ENCODE peak calls at places on chromosomes 1 and 21, in eight cellular contexts. One of them, this sample, is unnamed.

GRCh38 chr1:42035205-42035829 is 116.6 kb upstream of the HIVEP3 start:
- DNase-seq in NCI-H146: peak; percentile 57
- DNase-seq in fibroblast of the aortic adventitia: peak; percentile 52
- DNase-seq in cardiac muscle cell: peak; percentile 80
- DNase-seq in stimulated activated CD8-positive, alpha-beta memory T cell treated with anti-CD3 and anti-CD28 coated beads, Interleukin-15, amount 100 ng/mL, for 48 hours: peak; percentile 31
- DNase-seq in kidney: peak; percentile 87
- DNase-seq in activated CD4-positive, alpha-beta T cell treated with anti-CD3 and anti-CD28 coated beads, Interleukin-2, amount 10 ng/mL, durations not matched to agents 7 days and 5 days: peak; percentile 51
- DNase-seq in WTC11: peak; percentile 64
- DNase-seq in this sample: peak; percentile 90

GRCh38 chr1:212699104-212699838 is 369 bp downstream of the BATF3 start:
- DNase-seq in WTC11: peak; percentile 76
- DNase-seq in stimulated activated CD8-positive, alpha-beta memory T cell treated with anti-CD3 and anti-CD28 coated beads, Interleukin-15, amount 100 ng/mL, for 48 hours: peak; percentile 68
- DNase-seq in activated CD4-positive, alpha-beta T cell treated with anti-CD3 and anti-CD28 coated beads, Interleukin-2, amount 10 ng/mL, durations not matched to agents 7 days and 5 days: peak; percentile 46
- DNase-seq in kidney: peak; percentile 84
- DNase-seq in fibroblast of the aortic adventitia: no peak
- DNase-seq in NCI-H146: peak; percentile 48
- DNase-seq in cardiac muscle cell: peak; percentile 58
- DNase-seq in this sample: peak; percentile 84

GRCh38 chr1:159005676-159006075 is 4.0 kb upstream of the IFI16 start:
- DNase-seq in cardiac muscle cell: peak; percentile 2
- DNase-seq in fibroblast of the aortic adventitia: peak; percentile 67
- DNase-seq in activated CD4-positive, alpha-beta T cell treated with anti-CD3 and anti-CD28 coated beads, Interleukin-2, amount 10 ng/mL, durations not matched to agents 7 days and 5 days: no peak
- DNase-seq in NCI-H146: no peak
- DNase-seq in stimulated activated CD8-positive, alpha-beta memory T cell treated with anti-CD3 and anti-CD28 coated beads, Interleukin-15, amount 100 ng/mL, for 48 hours: no peak
- DNase-seq in kidney: no peak
- DNase-seq in WTC11: no peak
- DNase-seq in this sample: no peak

GRCh38 chr1:110879758-110880606 is 7.0 kb downstream of the CD53 start:
- DNase-seq in kidney: no peak
- DNase-seq in stimulated activated CD8-positive, alpha-beta memory T cell treated with anti-CD3 and anti-CD28 coated beads, Interleukin-15, amount 100 ng/mL, for 48 hours: peak; percentile 60
- DNase-seq in WTC11: no peak
- DNase-seq in NCI-H146: no peak
- DNase-seq in fibroblast of the aortic adventitia: no peak
- DNase-seq in activated CD4-positive, alpha-beta T cell treated with anti-CD3 and anti-CD28 coated beads, Interleukin-2, amount 10 ng/mL, durations not matched to agents 7 days and 5 days: peak; percentile 76
- DNase-seq in cardiac muscle cell: no peak
- DNase-seq in this sample: no peak

GRCh38 chr21:33655591-33656221 is 13.4 kb downstream of the ITSN1 start:
- DNase-seq in WTC11: no peak
- DNase-seq in cardiac muscle cell: peak; percentile 57
- DNase-seq in stimulated activated CD8-positive, alpha-beta memory T cell treated with anti-CD3 and anti-CD28 coated beads, Interleukin-15, amount 100 ng/mL, for 48 hours: no peak
- DNase-seq in fibroblast of the aortic adventitia: peak; percentile 96
- DNase-seq in kidney: no peak
- DNase-seq in NCI-H146: no peak
- DNase-seq in activated CD4-positive, alpha-beta T cell treated with anti-CD3 and anti-CD28 coated beads, Interleukin-2, amount 10 ng/mL, durations not matched to agents 7 days and 5 days: no peak
- DNase-seq in this sample: no peak

GRCh38 chr1:206709772-206710456 is 25.2 kb downstream of the MAPKAPK2 start:
- DNase-seq in activated CD4-positive, alpha-beta T cell treated with anti-CD3 and anti-CD28 coated beads, Interleukin-2, amount 10 ng/mL, durations not matched to agents 7 days and 5 days: no peak
- DNase-seq in stimulated activated CD8-positive, alpha-beta memory T cell treated with anti-CD3 and anti-CD28 coated beads, Interleukin-15, amount 100 ng/mL, for 48 hours: no peak
- DNase-seq in kidney: no peak
- DNase-seq in cardiac muscle cell: no peak
- DNase-seq in WTC11: no peak
- DNase-seq in fibroblast of the aortic adventitia: peak; percentile 23
- DNase-seq in NCI-H146: no peak
- DNase-seq in this sample: peak; percentile 46

GRCh38 chr1:211527006-211527405 is 35.0 kb upstream of the RD3 start:
- DNase-seq in activated CD4-positive, alpha-beta T cell treated with anti-CD3 and anti-CD28 coated beads, Interleukin-2, amount 10 ng/mL, durations not matched to agents 7 days and 5 days: no peak
- DNase-seq in kidney: no peak
- DNase-seq in fibroblast of the aortic adventitia: no peak
- DNase-seq in NCI-H146: no peak
- DNase-seq in cardiac muscle cell: no peak
- DNase-seq in WTC11: no peak
- DNase-seq in stimulated activated CD8-positive, alpha-beta memory T cell treated with anti-CD3 and anti-CD28 coated beads, Interleukin-15, amount 100 ng/mL, for 48 hours: no peak
- DNase-seq in this sample: no peak

GRCh38 chr1:42484382-42484781 is 21.3 kb downstream of the CCDC30 start:
- DNase-seq in stimulated activated CD8-positive, alpha-beta memory T cell treated with anti-CD3 and anti-CD28 coated beads, Interleukin-15, amount 100 ng/mL, for 48 hours: no peak
- DNase-seq in NCI-H146: no peak
- DNase-seq in WTC11: no peak
- DNase-seq in cardiac muscle cell: no peak
- DNase-seq in kidney: no peak
- DNase-seq in fibroblast of the aortic adventitia: peak; percentile 88
- DNase-seq in activated CD4-positive, alpha-beta T cell treated with anti-CD3 and anti-CD28 coated beads, Interleukin-2, amount 10 ng/mL, durations not matched to agents 7 days and 5 days: no peak
- DNase-seq in this sample: no peak

GRCh38 chr1:162899422-162900168 is 38.6 kb upstream of the CCDC190 start:
- DNase-seq in kidney: no peak
- DNase-seq in fibroblast of the aortic adventitia: peak; percentile 93
- DNase-seq in cardiac muscle cell: no peak
- DNase-seq in activated CD4-positive, alpha-beta T cell treated with anti-CD3 and anti-CD28 coated beads, Interleukin-2, amount 10 ng/mL, durations not matched to agents 7 days and 5 days: no peak
- DNase-seq in WTC11: no peak
- DNase-seq in NCI-H146: no peak
- DNase-seq in stimulated activated CD8-positive, alpha-beta memory T cell treated with anti-CD3 and anti-CD28 coated beads, Interleukin-15, amount 100 ng/mL, for 48 hours: no peak
- DNase-seq in this sample: no peak

GRCh38 chr1:65208577-65208976 is 60.6 kb downstream of the AK4 start:
- DNase-seq in fibroblast of the aortic adventitia: no peak
- DNase-seq in WTC11: no peak
- DNase-seq in stimulated activated CD8-positive, alpha-beta memory T cell treated with anti-CD3 and anti-CD28 coated beads, Interleukin-15, amount 100 ng/mL, for 48 hours: no peak
- DNase-seq in kidney: no peak
- DNase-seq in cardiac muscle cell: no peak
- DNase-seq in NCI-H146: no peak
- DNase-seq in activated CD4-positive, alpha-beta T cell treated with anti-CD3 and anti-CD28 coated beads, Interleukin-2, amount 10 ng/mL, durations not matched to agents 7 days and 5 days: no peak
- DNase-seq in this sample: no peak

GRCh38 chr1:56477164-56478111 is 101.9 kb downstream of the PLPP3 start:
- DNase-seq in kidney: peak; percentile 93
- DNase-seq in WTC11: peak; percentile 56
- DNase-seq in stimulated activated CD8-positive, alpha-beta memory T cell treated with anti-CD3 and anti-CD28 coated beads, Interleukin-15, amount 100 ng/mL, for 48 hours: no peak
- DNase-seq in NCI-H146: no peak
- DNase-seq in cardiac muscle cell: no peak
- DNase-seq in activated CD4-positive, alpha-beta T cell treated with anti-CD3 and anti-CD28 coated beads, Interleukin-2, amount 10 ng/mL, durations not matched to agents 7 days and 5 days: no peak
- DNase-seq in fibroblast of the aortic adventitia: peak; percentile 56
- DNase-seq in this sample: peak; percentile 42

GRCh38 chr1:150562384-150563339 is 13.5 kb downstream of the ADAMTSL4 start:
- DNase-seq in kidney: no peak
- DNase-seq in NCI-H146: no peak
- DNase-seq in WTC11: peak; percentile 44
- DNase-seq in fibroblast of the aortic adventitia: peak; percentile 22
- DNase-seq in stimulated activated CD8-positive, alpha-beta memory T cell treated with anti-CD3 and anti-CD28 coated beads, Interleukin-15, amount 100 ng/mL, for 48 hours: peak; percentile 73
- DNase-seq in activated CD4-positive, alpha-beta T cell treated with anti-CD3 and anti-CD28 coated beads, Interleukin-2, amount 10 ng/mL, durations not matched to agents 7 days and 5 days: peak; percentile 85
- DNase-seq in cardiac muscle cell: no peak
- DNase-seq in this sample: peak; percentile 50

GRCh38 chr1:91864017-91864700 is 21.8 kb downstream of the TGFBR3 start:
- DNase-seq in stimulated activated CD8-positive, alpha-beta memory T cell treated with anti-CD3 and anti-CD28 coated beads, Interleukin-15, amount 100 ng/mL, for 48 hours: no peak
- DNase-seq in NCI-H146: peak; percentile 11
- DNase-seq in kidney: no peak
- DNase-seq in activated CD4-positive, alpha-beta T cell treated with anti-CD3 and anti-CD28 coated beads, Interleukin-2, amount 10 ng/mL, durations not matched to agents 7 days and 5 days: no peak
- DNase-seq in cardiac muscle cell: no peak
- DNase-seq in fibroblast of the aortic adventitia: peak; percentile 78
- DNase-seq in WTC11: no peak
- DNase-seq in this sample: no peak

GRCh38 chr21:44854664-44855446 is 18.6 kb downstream of the PTTG1IP start:
- DNase-seq in NCI-H146: no peak
- DNase-seq in activated CD4-positive, alpha-beta T cell treated with anti-CD3 and anti-CD28 coated beads, Interleukin-2, amount 10 ng/mL, durations not matched to agents 7 days and 5 days: peak; percentile 28
- DNase-seq in cardiac muscle cell: no peak
- DNase-seq in WTC11: no peak
- DNase-seq in kidney: peak; percentile 67
- DNase-seq in fibroblast of the aortic adventitia: no peak
- DNase-seq in stimulated activated CD8-positive, alpha-beta memory T cell treated with anti-CD3 and anti-CD28 coated beads, Interleukin-15, amount 100 ng/mL, for 48 hours: no peak
- DNase-seq in this sample: no peak

GRCh38 chr1:227789042-227789880 is 26.2 kb upstream of the PRSS38 start:
- DNase-seq in fibroblast of the aortic adventitia: no peak
- DNase-seq in kidney: peak; percentile 72
- DNase-seq in stimulated activated CD8-positive, alpha-beta memory T cell treated with anti-CD3 and anti-CD28 coated beads, Interleukin-15, amount 100 ng/mL, for 48 hours: no peak
- DNase-seq in cardiac muscle cell: no peak
- DNase-seq in activated CD4-positive, alpha-beta T cell treated with anti-CD3 and anti-CD28 coated beads, Interleukin-2, amount 10 ng/mL, durations not matched to agents 7 days and 5 days: no peak
- DNase-seq in NCI-H146: peak; percentile 50
- DNase-seq in WTC11: no peak
- DNase-seq in this sample: peak; percentile 46

GRCh38 chr1:209743145-209743482 is 12.7 kb upstream of the TRAF3IP3 start:
- DNase-seq in NCI-H146: no peak
- DNase-seq in WTC11: no peak
- DNase-seq in activated CD4-positive, alpha-beta T cell treated with anti-CD3 and anti-CD28 coated beads, Interleukin-2, amount 10 ng/mL, durations not matched to agents 7 days and 5 days: no peak
- DNase-seq in fibroblast of the aortic adventitia: peak; percentile 93
- DNase-seq in stimulated activated CD8-positive, alpha-beta memory T cell treated with anti-CD3 and anti-CD28 coated beads, Interleukin-15, amount 100 ng/mL, for 48 hours: no peak
- DNase-seq in cardiac muscle cell: no peak
- DNase-seq in kidney: peak; percentile 61
- DNase-seq in this sample: peak; percentile 81

GRCh38 chr1:236552096-236552495 is 28.3 kb downstream of the LGALS8 start:
- DNase-seq in activated CD4-positive, alpha-beta T cell treated with anti-CD3 and anti-CD28 coated beads, Interleukin-2, amount 10 ng/mL, durations not matched to agents 7 days and 5 days: no peak
- DNase-seq in fibroblast of the aortic adventitia: no peak
- DNase-seq in NCI-H146: no peak
- DNase-seq in kidney: no peak
- DNase-seq in stimulated activated CD8-positive, alpha-beta memory T cell treated with anti-CD3 and anti-CD28 coated beads, Interleukin-15, amount 100 ng/mL, for 48 hours: no peak
- DNase-seq in WTC11: no peak
- DNase-seq in cardiac muscle cell: no peak
- DNase-seq in this sample: no peak

GRCh38 chr1:23916209-23917131 is 3.3 kb upstream of the CNR2 start:
- DNase-seq in fibroblast of the aortic adventitia: peak; percentile 49
- DNase-seq in stimulated activated CD8-positive, alpha-beta memory T cell treated with anti-CD3 and anti-CD28 coated beads, Interleukin-15, amount 100 ng/mL, for 48 hours: peak; percentile 43
- DNase-seq in NCI-H146: peak; percentile 65
- DNase-seq in WTC11: peak; percentile 80
- DNase-seq in cardiac muscle cell: peak; percentile 79
- DNase-seq in kidney: no peak
- DNase-seq in activated CD4-positive, alpha-beta T cell treated with anti-CD3 and anti-CD28 coated beads, Interleukin-2, amount 10 ng/mL, durations not matched to agents 7 days and 5 days: peak; percentile 64
- DNase-seq in this sample: peak; percentile 68

GRCh38 chr21:29342394-29342957 is 43.8 kb downstream of the BACH1 start:
- DNase-seq in NCI-H146: no peak
- DNase-seq in stimulated activated CD8-positive, alpha-beta memory T cell treated with anti-CD3 and anti-CD28 coated beads, Interleukin-15, amount 100 ng/mL, for 48 hours: peak; percentile 79
- DNase-seq in fibroblast of the aortic adventitia: peak; percentile 96
- DNase-seq in WTC11: no peak
- DNase-seq in cardiac muscle cell: no peak
- DNase-seq in kidney: no peak
- DNase-seq in activated CD4-positive, alpha-beta T cell treated with anti-CD3 and anti-CD28 coated beads, Interleukin-2, amount 10 ng/mL, durations not matched to agents 7 days and 5 days: no peak
- DNase-seq in this sample: peak; percentile 87

GRCh38 chr1:25566730-25567341 is 23.4 kb downstream of the LDLRAP1 start:
- DNase-seq in stimulated activated CD8-positive, alpha-beta memory T cell treated with anti-CD3 and anti-CD28 coated beads, Interleukin-15, amount 100 ng/mL, for 48 hours: peak; percentile 28
- DNase-seq in activated CD4-positive, alpha-beta T cell treated with anti-CD3 and anti-CD28 coated beads, Interleukin-2, amount 10 ng/mL, durations not matched to agents 7 days and 5 days: peak; percentile 53
- DNase-seq in kidney: no peak
- DNase-seq in cardiac muscle cell: peak; percentile 39
- DNase-seq in WTC11: peak; percentile 32
- DNase-seq in NCI-H146: no peak
- DNase-seq in fibroblast of the aortic adventitia: peak; percentile 84
- DNase-seq in this sample: no peak

GRCh38 chr1:171421413-171422020 is 63.8 kb upstream of the PRRC2C start:
- DNase-seq in WTC11: no peak
- DNase-seq in stimulated activated CD8-positive, alpha-beta memory T cell treated with anti-CD3 and anti-CD28 coated beads, Interleukin-15, amount 100 ng/mL, for 48 hours: no peak
- DNase-seq in fibroblast of the aortic adventitia: no peak
- DNase-seq in activated CD4-positive, alpha-beta T cell treated with anti-CD3 and anti-CD28 coated beads, Interleukin-2, amount 10 ng/mL, durations not matched to agents 7 days and 5 days: no peak
- DNase-seq in NCI-H146: no peak
- DNase-seq in kidney: no peak
- DNase-seq in cardiac muscle cell: no peak
- DNase-seq in this sample: no peak

GRCh38 chr1:101742513-101742912 is 254.2 kb downstream of the OLFM3 start:
- DNase-seq in activated CD4-positive, alpha-beta T cell treated with anti-CD3 and anti-CD28 coated beads, Interleukin-2, amount 10 ng/mL, durations not matched to agents 7 days and 5 days: no peak
- DNase-seq in WTC11: no peak
- DNase-seq in NCI-H146: no peak
- DNase-seq in kidney: no peak
- DNase-seq in stimulated activated CD8-positive, alpha-beta memory T cell treated with anti-CD3 and anti-CD28 coated beads, Interleukin-15, amount 100 ng/mL, for 48 hours: no peak
- DNase-seq in cardiac muscle cell: no peak
- DNase-seq in fibroblast of the aortic adventitia: no peak
- DNase-seq in this sample: no peak

GRCh38 chr1:167109125-167109524 is 15.2 kb downstream of the STYXL2 start:
- DNase-seq in kidney: no peak
- DNase-seq in stimulated activated CD8-positive, alpha-beta memory T cell treated with anti-CD3 and anti-CD28 coated beads, Interleukin-15, amount 100 ng/mL, for 48 hours: no peak
- DNase-seq in fibroblast of the aortic adventitia: no peak
- DNase-seq in cardiac muscle cell: no peak
- DNase-seq in WTC11: no peak
- DNase-seq in NCI-H146: peak; percentile 97
- DNase-seq in activated CD4-positive, alpha-beta T cell treated with anti-CD3 and anti-CD28 coated beads, Interleukin-2, amount 10 ng/mL, durations not matched to agents 7 days and 5 days: peak; percentile 13
- DNase-seq in this sample: peak; percentile 98

GRCh38 chr1:33336580-33336979 is 15.7 kb upstream of the A3GALT2 start:
- DNase-seq in NCI-H146: peak; percentile 72
- DNase-seq in fibroblast of the aortic adventitia: no peak
- DNase-seq in stimulated activated CD8-positive, alpha-beta memory T cell treated with anti-CD3 and anti-CD28 coated beads, Interleukin-15, amount 100 ng/mL, for 48 hours: no peak
- DNase-seq in cardiac muscle cell: no peak
- DNase-seq in WTC11: no peak
- DNase-seq in kidney: no peak
- DNase-seq in activated CD4-positive, alpha-beta T cell treated with anti-CD3 and anti-CD28 coated beads, Interleukin-2, amount 10 ng/mL, durations not matched to agents 7 days and 5 days: no peak
- DNase-seq in this sample: peak; percentile 8

This sample was measured in NCI-H69.